ENCODE peak calls at places on chromosome X, in six cellular contexts. One of them, this sample, is unnamed.

GRCh38 chrX:30504309-30504708 is 73.3 kb downstream of the TASL start:
- DNase-seq in CD8-positive, alpha-beta T cell: no peak
- DNase-seq in HEK293T: peak
- DNase-seq in NCI-H460: peak
- DNase-seq in hippocampal formation: peak
- DNase-seq in stimulated activated CD8-positive, alpha-beta memory T cell treated with anti-CD3 and anti-CD28 coated beads, Interleukin-7, amount 100 ng/mL, for 24 hours: no peak
- DNase-seq in this sample: peak

GRCh38 chrX:103475381-103475780 is 43.9 kb downstream of the RAB40A start:
- DNase-seq in NCI-H460: no peak
- DNase-seq in stimulated activated CD8-positive, alpha-beta memory T cell treated with anti-CD3 and anti-CD28 coated beads, Interleukin-7, amount 100 ng/mL, for 24 hours: no peak
- DNase-seq in CD8-positive, alpha-beta T cell: no peak
- DNase-seq in hippocampal formation: no peak
- DNase-seq in HEK293T: no peak
- DNase-seq in this sample: no peak

GRCh38 chrX:96474357-96475125 is 210.1 kb upstream of the DIAPH2 start:
- DNase-seq in stimulated activated CD8-positive, alpha-beta memory T cell treated with anti-CD3 and anti-CD28 coated beads, Interleukin-7, amount 100 ng/mL, for 24 hours: no peak
- DNase-seq in hippocampal formation: no peak
- DNase-seq in NCI-H460: no peak
- DNase-seq in CD8-positive, alpha-beta T cell: no peak
- DNase-seq in HEK293T: no peak
- DNase-seq in this sample: no peak

GRCh38 chrX:11579856-11580595 is 85.7 kb downstream of the ARHGAP6 start:
- DNase-seq in NCI-H460: no peak
- DNase-seq in HEK293T: no peak
- DNase-seq in stimulated activated CD8-positive, alpha-beta memory T cell treated with anti-CD3 and anti-CD28 coated beads, Interleukin-7, amount 100 ng/mL, for 24 hours: no peak
- DNase-seq in CD8-positive, alpha-beta T cell: no peak
- DNase-seq in hippocampal formation: no peak
- DNase-seq in this sample: peak

GRCh38 chrX:18701621-18702361 is 5.7 kb upstream of the PPEF1 start:
- DNase-seq in NCI-H460: peak
- DNase-seq in CD8-positive, alpha-beta T cell: no peak
- DNase-seq in HEK293T: no peak
- DNase-seq in hippocampal formation: no peak
- DNase-seq in stimulated activated CD8-positive, alpha-beta memory T cell treated with anti-CD3 and anti-CD28 coated beads, Interleukin-7, amount 100 ng/mL, for 24 hours: no peak
- DNase-seq in this sample: no peak

GRCh38 chrX:152915541-152916241 is 17.8 kb downstream of the ZNF185 start:
- DNase-seq in CD8-positive, alpha-beta T cell: no peak
- DNase-seq in stimulated activated CD8-positive, alpha-beta memory T cell treated with anti-CD3 and anti-CD28 coated beads, Interleukin-7, amount 100 ng/mL, for 24 hours: no peak
- DNase-seq in hippocampal formation: peak
- DNase-seq in HEK293T: peak
- DNase-seq in NCI-H460: peak
- DNase-seq in this sample: peak

GRCh38 chrX:115549008-115549407 is 12.0 kb upstream of the PLS3 start:
- DNase-seq in NCI-H460: no peak
- DNase-seq in hippocampal formation: no peak
- DNase-seq in CD8-positive, alpha-beta T cell: no peak
- DNase-seq in stimulated activated CD8-positive, alpha-beta memory T cell treated with anti-CD3 and anti-CD28 coated beads, Interleukin-7, amount 100 ng/mL, for 24 hours: no peak
- DNase-seq in HEK293T: no peak
- DNase-seq in this sample: no peak

GRCh38 chrX:30904186-30904585 is 15.1 kb upstream of the TAB3 start:
- DNase-seq in CD8-positive, alpha-beta T cell: no peak
- DNase-seq in NCI-H460: no peak
- DNase-seq in hippocampal formation: no peak
- DNase-seq in HEK293T: no peak
- DNase-seq in stimulated activated CD8-positive, alpha-beta memory T cell treated with anti-CD3 and anti-CD28 coated beads, Interleukin-7, amount 100 ng/mL, for 24 hours: no peak
- DNase-seq in this sample: no peak

GRCh38 chrX:65971151-65971550 is 68.7 kb downstream of the VSIG4 start:
- DNase-seq in CD8-positive, alpha-beta T cell: no peak
- DNase-seq in stimulated activated CD8-positive, alpha-beta memory T cell treated with anti-CD3 and anti-CD28 coated beads, Interleukin-7, amount 100 ng/mL, for 24 hours: no peak
- DNase-seq in HEK293T: no peak
- DNase-seq in NCI-H460: no peak
- DNase-seq in hippocampal formation: no peak
- DNase-seq in this sample: no peak

GRCh38 chrX:107725761-107726555 is 49.6 kb downstream of the TSC22D3 start:
- DNase-seq in hippocampal formation: no peak
- DNase-seq in HEK293T: no peak
- DNase-seq in CD8-positive, alpha-beta T cell: no peak
- DNase-seq in stimulated activated CD8-positive, alpha-beta memory T cell treated with anti-CD3 and anti-CD28 coated beads, Interleukin-7, amount 100 ng/mL, for 24 hours: no peak
- DNase-seq in NCI-H460: no peak
- DNase-seq in this sample: no peak

GRCh38 chrX:9765737-9766098 is at the start of gene GPR143:
- DNase-seq in stimulated activated CD8-positive, alpha-beta memory T cell treated with anti-CD3 and anti-CD28 coated beads, Interleukin-7, amount 100 ng/mL, for 24 hours: no peak
- DNase-seq in HEK293T: no peak
- DNase-seq in NCI-H460: no peak
- DNase-seq in hippocampal formation: no peak
- DNase-seq in CD8-positive, alpha-beta T cell: no peak
- DNase-seq in this sample: no peak

GRCh38 chrX:13638826-13639225 is 14.1 kb upstream of the TCEANC start:
- DNase-seq in stimulated activated CD8-positive, alpha-beta memory T cell treated with anti-CD3 and anti-CD28 coated beads, Interleukin-7, amount 100 ng/mL, for 24 hours: no peak
- DNase-seq in CD8-positive, alpha-beta T cell: no peak
- DNase-seq in hippocampal formation: no peak
- DNase-seq in HEK293T: no peak
- DNase-seq in NCI-H460: no peak
- DNase-seq in this sample: no peak

GRCh38 chrX:1673337-1673736 is 58.5 kb downstream of the ASMT start:
- DNase-seq in NCI-H460: peak
- DNase-seq in HEK293T: peak
- DNase-seq in CD8-positive, alpha-beta T cell: no peak
- DNase-seq in stimulated activated CD8-positive, alpha-beta memory T cell treated with anti-CD3 and anti-CD28 coated beads, Interleukin-7, amount 100 ng/mL, for 24 hours: no peak
- DNase-seq in hippocampal formation: no peak
- DNase-seq in this sample: peak

GRCh38 chrX:19670854-19671620 is 155.7 kb upstream of the MAP3K15 start:
- DNase-seq in hippocampal formation: peak
- DNase-seq in CD8-positive, alpha-beta T cell: no peak
- DNase-seq in NCI-H460: peak
- DNase-seq in stimulated activated CD8-positive, alpha-beta memory T cell treated with anti-CD3 and anti-CD28 coated beads, Interleukin-7, amount 100 ng/mL, for 24 hours: no peak
- DNase-seq in HEK293T: peak
- DNase-seq in this sample: peak

GRCh38 chrX:40468033-40468979 is 112.5 kb upstream of the ATP6AP2 start:
- DNase-seq in stimulated activated CD8-positive, alpha-beta memory T cell treated with anti-CD3 and anti-CD28 coated beads, Interleukin-7, amount 100 ng/mL, for 24 hours: no peak
- DNase-seq in NCI-H460: peak
- DNase-seq in hippocampal formation: peak
- DNase-seq in CD8-positive, alpha-beta T cell: peak
- DNase-seq in HEK293T: peak
- DNase-seq in this sample: peak

GRCh38 chrX:118644378-118644777 is 83.0 kb upstream of the IL13RA1 start:
- DNase-seq in hippocampal formation: peak
- DNase-seq in HEK293T: peak
- DNase-seq in NCI-H460: peak
- DNase-seq in CD8-positive, alpha-beta T cell: no peak
- DNase-seq in stimulated activated CD8-positive, alpha-beta memory T cell treated with anti-CD3 and anti-CD28 coated beads, Interleukin-7, amount 100 ng/mL, for 24 hours: no peak
- DNase-seq in this sample: peak

GRCh38 chrX:32024072-32024471 is 952.2 kb upstream of the FTHL17 start:
- DNase-seq in stimulated activated CD8-positive, alpha-beta memory T cell treated with anti-CD3 and anti-CD28 coated beads, Interleukin-7, amount 100 ng/mL, for 24 hours: no peak
- DNase-seq in hippocampal formation: no peak
- DNase-seq in HEK293T: no peak
- DNase-seq in NCI-H460: no peak
- DNase-seq in CD8-positive, alpha-beta T cell: no peak
- DNase-seq in this sample: no peak

GRCh38 chrX:1097328-1097727 is 115.1 kb downstream of the CRLF2 start:
- DNase-seq in hippocampal formation: no peak
- DNase-seq in HEK293T: no peak
- DNase-seq in NCI-H460: no peak
- DNase-seq in CD8-positive, alpha-beta T cell: no peak
- DNase-seq in stimulated activated CD8-positive, alpha-beta memory T cell treated with anti-CD3 and anti-CD28 coated beads, Interleukin-7, amount 100 ng/mL, for 24 hours: no peak
- DNase-seq in this sample: no peak

GRCh38 chrX:92247076-92247475 is 467.9 kb downstream of the PCDH11X start:
- DNase-seq in hippocampal formation: no peak
- DNase-seq in stimulated activated CD8-positive, alpha-beta memory T cell treated with anti-CD3 and anti-CD28 coated beads, Interleukin-7, amount 100 ng/mL, for 24 hours: no peak
- DNase-seq in HEK293T: no peak
- DNase-seq in NCI-H460: no peak
- DNase-seq in CD8-positive, alpha-beta T cell: no peak
- DNase-seq in this sample: no peak

GRCh38 chrX:24877854-24878650 is 137.7 kb downstream of the ARX start:
- DNase-seq in hippocampal formation: no peak
- DNase-seq in CD8-positive, alpha-beta T cell: no peak
- DNase-seq in HEK293T: no peak
- DNase-seq in stimulated activated CD8-positive, alpha-beta memory T cell treated with anti-CD3 and anti-CD28 coated beads, Interleukin-7, amount 100 ng/mL, for 24 hours: no peak
- DNase-seq in NCI-H460: no peak
- DNase-seq in this sample: no peak

GRCh38 chrX:1661048-1661921 is 46.4 kb downstream of the ASMT start:
- DNase-seq in HEK293T: peak
- DNase-seq in hippocampal formation: no peak
- DNase-seq in CD8-positive, alpha-beta T cell: peak
- DNase-seq in NCI-H460: peak
- DNase-seq in stimulated activated CD8-positive, alpha-beta memory T cell treated with anti-CD3 and anti-CD28 coated beads, Interleukin-7, amount 100 ng/mL, for 24 hours: peak
- DNase-seq in this sample: no peak

GRCh38 chrX:145609951-145610511 is 207.6 kb upstream of the SLITRK2 start:
- DNase-seq in HEK293T: no peak
- DNase-seq in NCI-H460: peak
- DNase-seq in CD8-positive, alpha-beta T cell: no peak
- DNase-seq in hippocampal formation: no peak
- DNase-seq in stimulated activated CD8-positive, alpha-beta memory T cell treated with anti-CD3 and anti-CD28 coated beads, Interleukin-7, amount 100 ng/mL, for 24 hours: no peak
- DNase-seq in this sample: no peak

GRCh38 chrX:17923546-17923945 is 62.4 kb upstream of the RAI2 start:
- DNase-seq in HEK293T: peak
- DNase-seq in stimulated activated CD8-positive, alpha-beta memory T cell treated with anti-CD3 and anti-CD28 coated beads, Interleukin-7, amount 100 ng/mL, for 24 hours: no peak
- DNase-seq in NCI-H460: no peak
- DNase-seq in hippocampal formation: no peak
- DNase-seq in CD8-positive, alpha-beta T cell: no peak
- DNase-seq in this sample: no peak

GRCh38 chrX:71169586-71169985 is 24.9 kb downstream of the NLGN3 start:
- DNase-seq in CD8-positive, alpha-beta T cell: no peak
- DNase-seq in HEK293T: no peak
- DNase-seq in hippocampal formation: no peak
- DNase-seq in stimulated activated CD8-positive, alpha-beta memory T cell treated with anti-CD3 and anti-CD28 coated beads, Interleukin-7, amount 100 ng/mL, for 24 hours: no peak
- DNase-seq in NCI-H460: no peak
- DNase-seq in this sample: no peak

GRCh38 chrX:14964500-14964899 is 91.3 kb downstream of the MOSPD2 start:
- DNase-seq in HEK293T: no peak
- DNase-seq in NCI-H460: no peak
- DNase-seq in hippocampal formation: no peak
- DNase-seq in CD8-positive, alpha-beta T cell: no peak
- DNase-seq in stimulated activated CD8-positive, alpha-beta memory T cell treated with anti-CD3 and anti-CD28 coated beads, Interleukin-7, amount 100 ng/mL, for 24 hours: no peak
- DNase-seq in this sample: peak

GRCh38 chrX:109619816-109620215 is 5.2 kb downstream of the KCNE5 start:
- DNase-seq in hippocampal formation: no peak
- DNase-seq in NCI-H460: no peak
- DNase-seq in HEK293T: no peak
- DNase-seq in stimulated activated CD8-positive, alpha-beta memory T cell treated with anti-CD3 and anti-CD28 coated beads, Interleukin-7, amount 100 ng/mL, for 24 hours: no peak
- DNase-seq in CD8-positive, alpha-beta T cell: no peak
- DNase-seq in this sample: no peak

GRCh38 chrX:22959204-22959920 is 40.4 kb upstream of the DDX53 start:
- DNase-seq in HEK293T: no peak
- DNase-seq in CD8-positive, alpha-beta T cell: no peak
- DNase-seq in stimulated activated CD8-positive, alpha-beta memory T cell treated with anti-CD3 and anti-CD28 coated beads, Interleukin-7, amount 100 ng/mL, for 24 hours: no peak
- DNase-seq in hippocampal formation: no peak
- DNase-seq in NCI-H460: no peak
- DNase-seq in this sample: no peak

GRCh38 chrX:68570598-68570997 is 71.7 kb downstream of the YIPF6 start:
- DNase-seq in NCI-H460: no peak
- DNase-seq in hippocampal formation: no peak
- DNase-seq in CD8-positive, alpha-beta T cell: no peak
- DNase-seq in stimulated activated CD8-positive, alpha-beta memory T cell treated with anti-CD3 and anti-CD28 coated beads, Interleukin-7, amount 100 ng/mL, for 24 hours: no peak
- DNase-seq in HEK293T: no peak
- DNase-seq in this sample: no peak

GRCh38 chrX:109880629-109881028 is 122.3 kb upstream of the TMEM164 start:
- DNase-seq in HEK293T: no peak
- DNase-seq in NCI-H460: no peak
- DNase-seq in stimulated activated CD8-positive, alpha-beta memory T cell treated with anti-CD3 and anti-CD28 coated beads, Interleukin-7, amount 100 ng/mL, for 24 hours: no peak
- DNase-seq in CD8-positive, alpha-beta T cell: no peak
- DNase-seq in hippocampal formation: no peak
- DNase-seq in this sample: no peak

GRCh38 chrX:16610121-16610565 is 39.8 kb upstream of the S100G start:
- DNase-seq in stimulated activated CD8-positive, alpha-beta memory T cell treated with anti-CD3 and anti-CD28 coated beads, Interleukin-7, amount 100 ng/mL, for 24 hours: no peak
- DNase-seq in hippocampal formation: no peak
- DNase-seq in HEK293T: no peak
- DNase-seq in CD8-positive, alpha-beta T cell: no peak
- DNase-seq in NCI-H460: no peak
- DNase-seq in this sample: peak

GRCh38 chrX:70398899-70399298 is 24.2 kb upstream of the GDPD2 start:
- DNase-seq in hippocampal formation: no peak
- DNase-seq in HEK293T: no peak
- DNase-seq in CD8-positive, alpha-beta T cell: no peak
- DNase-seq in NCI-H460: no peak
- DNase-seq in stimulated activated CD8-positive, alpha-beta memory T cell treated with anti-CD3 and anti-CD28 coated beads, Interleukin-7, amount 100 ng/mL, for 24 hours: no peak
- DNase-seq in this sample: no peak

GRCh38 chrX:97740886-97741285 is 857.2 kb downstream of the RPA4 start:
- DNase-seq in hippocampal formation: no peak
- DNase-seq in stimulated activated CD8-positive, alpha-beta memory T cell treated with anti-CD3 and anti-CD28 coated beads, Interleukin-7, amount 100 ng/mL, for 24 hours: no peak
- DNase-seq in HEK293T: no peak
- DNase-seq in NCI-H460: no peak
- DNase-seq in CD8-positive, alpha-beta T cell: no peak
- DNase-seq in this sample: no peak

GRCh38 chrX:53080628-53081580 is 1.3 kb upstream of the TSPYL2 start:
- DNase-seq in CD8-positive, alpha-beta T cell: no peak
- DNase-seq in hippocampal formation: no peak
- DNase-seq in NCI-H460: no peak
- DNase-seq in stimulated activated CD8-positive, alpha-beta memory T cell treated with anti-CD3 and anti-CD28 coated beads, Interleukin-7, amount 100 ng/mL, for 24 hours: no peak
- DNase-seq in HEK293T: no peak
- DNase-seq in this sample: no peak

GRCh38 chrX:38110231-38110630 is 103.9 kb downstream of the SYTL5 start:
- DNase-seq in stimulated activated CD8-positive, alpha-beta memory T cell treated with anti-CD3 and anti-CD28 coated beads, Interleukin-7, amount 100 ng/mL, for 24 hours: no peak
- DNase-seq in CD8-positive, alpha-beta T cell: no peak
- DNase-seq in hippocampal formation: no peak
- DNase-seq in HEK293T: peak
- DNase-seq in NCI-H460: no peak
- DNase-seq in this sample: no peak

GRCh38 chrX:38841766-38842165 is 40.5 kb downstream of the MID1IP1 start:
- DNase-seq in stimulated activated CD8-positive, alpha-beta memory T cell treated with anti-CD3 and anti-CD28 coated beads, Interleukin-7, amount 100 ng/mL, for 24 hours: no peak
- DNase-seq in HEK293T: no peak
- DNase-seq in NCI-H460: no peak
- DNase-seq in CD8-positive, alpha-beta T cell: no peak
- DNase-seq in hippocampal formation: no peak
- DNase-seq in this sample: no peak

GRCh38 chrX:39730671-39731389 is 366.9 kb downstream of the BCOR start:
- DNase-seq in NCI-H460: peak
- DNase-seq in hippocampal formation: peak
- DNase-seq in CD8-positive, alpha-beta T cell: peak
- DNase-seq in stimulated activated CD8-positive, alpha-beta memory T cell treated with anti-CD3 and anti-CD28 coated beads, Interleukin-7, amount 100 ng/mL, for 24 hours: peak
- DNase-seq in HEK293T: peak
- DNase-seq in this sample: peak

GRCh38 chrX:11540532-11541377 is 125.0 kb downstream of the ARHGAP6 start:
- DNase-seq in HEK293T: no peak
- DNase-seq in NCI-H460: no peak
- DNase-seq in hippocampal formation: no peak
- DNase-seq in stimulated activated CD8-positive, alpha-beta memory T cell treated with anti-CD3 and anti-CD28 coated beads, Interleukin-7, amount 100 ng/mL, for 24 hours: no peak
- DNase-seq in CD8-positive, alpha-beta T cell: no peak
- DNase-seq in this sample: no peak

GRCh38 chrX:155896512-155896911 is 15.4 kb downstream of the VAMP7 start:
- DNase-seq in stimulated activated CD8-positive, alpha-beta memory T cell treated with anti-CD3 and anti-CD28 coated beads, Interleukin-7, amount 100 ng/mL, for 24 hours: no peak
- DNase-seq in CD8-positive, alpha-beta T cell: no peak
- DNase-seq in hippocampal formation: no peak
- DNase-seq in HEK293T: no peak
- DNase-seq in NCI-H460: no peak
- DNase-seq in this sample: no peak

GRCh38 chrX:141278306-141278705 is 36.0 kb upstream of the SPANXC start:
- DNase-seq in hippocampal formation: peak
- DNase-seq in HEK293T: peak
- DNase-seq in CD8-positive, alpha-beta T cell: no peak
- DNase-seq in stimulated activated CD8-positive, alpha-beta memory T cell treated with anti-CD3 and anti-CD28 coated beads, Interleukin-7, amount 100 ng/mL, for 24 hours: no peak
- DNase-seq in NCI-H460: peak
- DNase-seq in this sample: peak